ENCODE peak calls at places on chromosomes 13 and 19, in eight cellular contexts. V, N, T, G, B, I, F and R are unnamed samples.

GRCh38 chr13:34208326-34208725 is 390.4 kb downstream of the RFC3 start:
- DNase-seq in V (no peak), N (no peak), T (no peak), G (no peak), B (no peak), I (no peak), F (no peak), R (no peak)

GRCh38 chr13:90008707-90009149 is 1338.8 kb upstream of the MIR17HG start:
- DNase-seq in V (no peak), N (no peak), T (no peak), G (no peak), B (no peak), I (no peak), F (no peak), R (no peak)

GRCh38 chr13:29436291-29436690 is 159.2 kb downstream of the SLC7A1 start:
- DNase-seq in V (no peak), N (peak), T (no peak), G (no peak), B (no peak), I (no peak), F (no peak), R (no peak)

GRCh38 chr13:31434613-31435012 is 234.8 kb downstream of the B3GLCT start:
- DNase-seq in V (no peak), N (no peak), T (no peak), G (no peak), B (no peak), I (no peak), F (no peak), R (no peak)

GRCh38 chr13:91122766-91123165 is 224.7 kb upstream of the MIR17HG start:
- DNase-seq in V (no peak), N (no peak), T (no peak), G (no peak), B (no peak), I (no peak), F (no peak), R (no peak)

GRCh38 chr19:39953915-39954314 is 17.1 kb upstream of the PSMC4 start:
- DNase-seq in V (no peak), N (no peak), T (no peak), G (no peak), B (no peak), I (no peak), F (peak), R (no peak)

GRCh38 chr13:79589605-79590511 is 108.9 kb downstream of the NDFIP2 start:
- DNase-seq in V (no peak), N (no peak), T (no peak), G (no peak), B (no peak), I (no peak), F (no peak), R (no peak)

GRCh38 chr13:36371185-36371584 is 25.0 kb upstream of the SPART start:
- DNase-seq in V (no peak), N (no peak), T (no peak), G (no peak), B (no peak), I (no peak), F (no peak), R (no peak)

GRCh38 chr19:39402417-39403297 is 4.0 kb upstream of the ZFP36 start:
- DNase-seq in V (peak), N (peak), T (peak), G (peak), B (peak), I (no peak), F (peak), R (peak)

GRCh38 chr13:71290963-71291937 is 575.8 kb downstream of the DACH1 start:
- DNase-seq in V (peak), N (peak), T (no peak), G (no peak), B (peak), I (no peak), F (peak), R (no peak)

GRCh38 chr19:54138777-54139256 is 1.3 kb downstream of the CNOT3 start:
- DNase-seq in V (no peak), N (no peak), T (no peak), G (no peak), B (no peak), I (no peak), F (peak), R (no peak)

GRCh38 chr13:40597735-40598365 is 68.6 kb downstream of the FOXO1 start:
- DNase-seq in V (no peak), N (no peak), T (no peak), G (no peak), B (no peak), I (no peak), F (no peak), R (no peak)

GRCh38 chr13:94065741-94066140 is 413.7 kb downstream of the DCT start:
- DNase-seq in V (no peak), N (no peak), T (no peak), G (no peak), B (no peak), I (no peak), F (no peak), R (no peak)

GRCh38 chr13:26246154-26246553 is 7.8 kb upstream of the CDK8 start:
- DNase-seq in V (no peak), N (no peak), T (no peak), G (no peak), B (no peak), I (no peak), F (no peak), R (no peak)

GRCh38 chr19:14434157-14434501 is 1.0 kb downstream of the PKN1 start:
- DNase-seq in V (no peak), N (peak), T (peak), G (no peak), B (no peak), I (no peak), F (no peak), R (no peak)

GRCh38 chr13:110371550-110372465 is 64.7 kb downstream of the COL4A2 start:
- DNase-seq in V (no peak), N (no peak), T (no peak), G (no peak), B (no peak), I (no peak), F (no peak), R (no peak)

GRCh38 chr19:1407662-1408299 is 395 bp downstream of the DAZAP1 start:
- DNase-seq in V (no peak), N (no peak), T (peak), G (no peak), B (no peak), I (no peak), F (peak), R (no peak)

GRCh38 chr13:94713556-94714182 is 1.3 kb upstream of the SOX21 start:
- DNase-seq in V (no peak), N (no peak), T (no peak), G (no peak), B (no peak), I (no peak), F (no peak), R (no peak)

GRCh38 chr13:33531484-33531883 is 245.9 kb upstream of the STARD13 start:
- DNase-seq in V (no peak), N (no peak), T (no peak), G (no peak), B (no peak), I (no peak), F (no peak), R (no peak)

GRCh38 chr19:9407827-9408226 is 27.5 kb downstream of the ZNF266 start:
- DNase-seq in V (no peak), N (no peak), T (no peak), G (no peak), B (no peak), I (no peak), F (no peak), R (no peak)

GRCh38 chr19:48400018-48400742 is 6.7 kb downstream of the GRIN2D start:
- DNase-seq in V (peak), N (peak), T (no peak), G (no peak), B (peak), I (no peak), F (peak), R (peak)

GRCh38 chr19:3123088-3123721 is 12.6 kb upstream of the GNA15 start:
- DNase-seq in V (no peak), N (no peak), T (no peak), G (no peak), B (no peak), I (no peak), F (no peak), R (no peak)

GRCh38 chr13:45413826-45414312 is 4.3 kb downstream of the SLC25A30 start:
- DNase-seq in V (no peak), N (no peak), T (no peak), G (no peak), B (no peak), I (no peak), F (no peak), R (no peak)

GRCh38 chr19:48333467-48334384 is 8.4 kb downstream of the EMP3 start:
- DNase-seq in V (peak), N (peak), T (peak), G (peak), B (peak), I (peak), F (peak), R (peak)

GRCh38 chr13:30027569-30028455 is 177.4 kb upstream of the UBL3 start:
- DNase-seq in V (no peak), N (no peak), T (no peak), G (no peak), B (no peak), I (no peak), F (no peak), R (no peak)

GRCh38 chr19:5637971-5638370 is 15.1 kb downstream of the SAFB start:
- DNase-seq in V (no peak), N (no peak), T (no peak), G (no peak), B (no peak), I (no peak), F (no peak), R (no peak)

GRCh38 chr19:31349160-31349881 is at the start of gene TSHZ3:
- DNase-seq in V (peak), N (peak), T (no peak), G (peak), B (no peak), I (no peak), F (peak), R (peak)

GRCh38 chr13:98416408-98416807 is 160.5 kb downstream of the STK24 start:
- DNase-seq in V (no peak), N (no peak), T (no peak), G (no peak), B (peak), I (no peak), F (no peak), R (no peak)

GRCh38 chr13:66994097-66994496 is 236.0 kb downstream of the PCDH9 start:
- DNase-seq in V (peak), N (peak), T (peak), G (peak), B (peak), I (peak), F (peak), R (peak)

GRCh38 chr13:101698400-101698799 is 245.9 kb downstream of the ITGBL1 start:
- DNase-seq in V (no peak), N (no peak), T (no peak), G (no peak), B (no peak), I (no peak), F (no peak), R (no peak)